ENCODE peak calls at places on chromosomes 4 and X, in five cellular contexts. One of them, this sample, is unnamed.

GRCh38 chrX:40651620-40652223 is 4.4 kb upstream of the CXorf38 start:
- DNase-seq in pancreas: peak
- DNase-seq in Peyer's patch: peak
- DNase-seq in MM.1S: peak
- DNase-seq in HCT116: peak
- DNase-seq in this sample: no peak

GRCh38 chrX:69229436-69229835 is 64.2 kb upstream of the PJA1 start:
- DNase-seq in pancreas: no peak
- DNase-seq in Peyer's patch: no peak
- DNase-seq in MM.1S: no peak
- DNase-seq in HCT116: no peak
- DNase-seq in this sample: no peak

GRCh38 chr4:24063771-24064170 is 173.9 kb upstream of the PPARGC1A start:
- DNase-seq in pancreas: no peak
- DNase-seq in Peyer's patch: no peak
- DNase-seq in MM.1S: no peak
- DNase-seq in HCT116: no peak
- DNase-seq in this sample: no peak

GRCh38 chr4:1237981-1238675 is 10.8 kb downstream of the CTBP1 start:
- DNase-seq in pancreas: no peak
- DNase-seq in Peyer's patch: no peak
- DNase-seq in MM.1S: no peak
- DNase-seq in HCT116: no peak
- DNase-seq in this sample: peak

GRCh38 chrX:133267621-133268020 is 49.5 kb upstream of the TFDP3 start:
- DNase-seq in pancreas: no peak
- DNase-seq in Peyer's patch: no peak
- DNase-seq in MM.1S: no peak
- DNase-seq in HCT116: no peak
- DNase-seq in this sample: no peak

GRCh38 chr4:75940692-75941253 is at the start of gene NAAA:
- DNase-seq in pancreas: peak
- DNase-seq in Peyer's patch: peak
- DNase-seq in MM.1S: peak
- DNase-seq in HCT116: peak
- DNase-seq in this sample: peak

GRCh38 chrX:43958529-43958928 is 14.7 kb downstream of the NDP start:
- DNase-seq in pancreas: peak
- DNase-seq in Peyer's patch: no peak
- DNase-seq in MM.1S: peak
- DNase-seq in HCT116: peak
- DNase-seq in this sample: no peak

GRCh38 chr4:30844861-30845582 is 124.9 kb downstream of the PCDH7 start:
- DNase-seq in pancreas: no peak
- DNase-seq in Peyer's patch: no peak
- DNase-seq in MM.1S: no peak
- DNase-seq in HCT116: no peak
- DNase-seq in this sample: no peak

GRCh38 chr4:31194823-31195222 is 474.7 kb downstream of the PCDH7 start:
- DNase-seq in pancreas: no peak
- DNase-seq in Peyer's patch: no peak
- DNase-seq in MM.1S: no peak
- DNase-seq in HCT116: no peak
- DNase-seq in this sample: no peak

GRCh38 chr4:61922766-61923165 is 722.6 kb downstream of the ADGRL3 start:
- DNase-seq in pancreas: no peak
- DNase-seq in Peyer's patch: no peak
- DNase-seq in MM.1S: no peak
- DNase-seq in HCT116: no peak
- DNase-seq in this sample: no peak

GRCh38 chrX:23503835-23504539 is 163.3 kb upstream of the PRDX4 start:
- DNase-seq in pancreas: peak
- DNase-seq in Peyer's patch: no peak
- DNase-seq in MM.1S: no peak
- DNase-seq in HCT116: peak
- DNase-seq in this sample: peak

GRCh38 chrX:103254171-103254824 is 657 bp downstream of the TCEAL8 start:
- DNase-seq in pancreas: peak
- DNase-seq in Peyer's patch: peak
- DNase-seq in MM.1S: peak
- DNase-seq in HCT116: peak
- DNase-seq in this sample: no peak

GRCh38 chr4:18859468-18859867 is 837.9 kb upstream of the LCORL start:
- DNase-seq in pancreas: no peak
- DNase-seq in Peyer's patch: no peak
- DNase-seq in MM.1S: no peak
- DNase-seq in HCT116: no peak
- DNase-seq in this sample: no peak

GRCh38 chr4:118776166-118776954 is 59.6 kb downstream of the SEC24D start:
- DNase-seq in pancreas: no peak
- DNase-seq in Peyer's patch: no peak
- DNase-seq in MM.1S: peak
- DNase-seq in HCT116: no peak
- DNase-seq in this sample: no peak

GRCh38 chr4:169341490-169341889 is 70.7 kb upstream of the SH3RF1 start:
- DNase-seq in pancreas: peak
- DNase-seq in Peyer's patch: no peak
- DNase-seq in MM.1S: no peak
- DNase-seq in HCT116: no peak
- DNase-seq in this sample: no peak

GRCh38 chrX:29145316-29145715 is 558.1 kb downstream of the IL1RAPL1 start:
- DNase-seq in pancreas: no peak
- DNase-seq in Peyer's patch: no peak
- DNase-seq in MM.1S: no peak
- DNase-seq in HCT116: no peak
- DNase-seq in this sample: no peak

GRCh38 chrX:68438575-68438974 is 5.3 kb upstream of the OPHN1 start:
- DNase-seq in pancreas: no peak
- DNase-seq in Peyer's patch: no peak
- DNase-seq in MM.1S: no peak
- DNase-seq in HCT116: no peak
- DNase-seq in this sample: no peak

GRCh38 chrX:31213941-31214340 is 142.1 kb upstream of the FTHL17 start:
- DNase-seq in pancreas: no peak
- DNase-seq in Peyer's patch: no peak
- DNase-seq in MM.1S: peak
- DNase-seq in HCT116: no peak
- DNase-seq in this sample: no peak

GRCh38 chrX:95076449-95076848 is 1402.4 kb downstream of the FAM133A start:
- DNase-seq in pancreas: no peak
- DNase-seq in Peyer's patch: no peak
- DNase-seq in MM.1S: peak
- DNase-seq in HCT116: no peak
- DNase-seq in this sample: no peak

GRCh38 chr4:183249854-183250253 is 70.2 kb downstream of the CLDN22 start:
- DNase-seq in pancreas: no peak
- DNase-seq in Peyer's patch: no peak
- DNase-seq in MM.1S: peak
- DNase-seq in HCT116: no peak
- DNase-seq in this sample: no peak

GRCh38 chr4:137934921-137935320 is 307.2 kb downstream of the SLC7A11 start:
- DNase-seq in pancreas: no peak
- DNase-seq in Peyer's patch: no peak
- DNase-seq in MM.1S: no peak
- DNase-seq in HCT116: no peak
- DNase-seq in this sample: no peak

GRCh38 chrX:41449615-41450014 is 2.5 kb downstream of the NYX start:
- DNase-seq in pancreas: no peak
- DNase-seq in Peyer's patch: no peak
- DNase-seq in MM.1S: peak
- DNase-seq in HCT116: no peak
- DNase-seq in this sample: no peak

GRCh38 chrX:22575161-22575845 is 302.6 kb downstream of the CBLL2 start:
- DNase-seq in pancreas: no peak
- DNase-seq in Peyer's patch: no peak
- DNase-seq in MM.1S: no peak
- DNase-seq in HCT116: no peak
- DNase-seq in this sample: no peak

GRCh38 chrX:76127341-76127740 is 45.5 kb upstream of the PBDC1 start:
- DNase-seq in pancreas: no peak
- DNase-seq in Peyer's patch: no peak
- DNase-seq in MM.1S: peak
- DNase-seq in HCT116: no peak
- DNase-seq in this sample: no peak

GRCh38 chr4:3465698-3466671 is 2.9 kb downstream of the DOK7 start:
- DNase-seq in pancreas: no peak
- DNase-seq in Peyer's patch: no peak
- DNase-seq in MM.1S: no peak
- DNase-seq in HCT116: no peak
- DNase-seq in this sample: no peak

GRCh38 chr4:37999000-37999745 is 39.0 kb downstream of the PTTG2 start:
- DNase-seq in pancreas: no peak
- DNase-seq in Peyer's patch: no peak
- DNase-seq in MM.1S: peak
- DNase-seq in HCT116: no peak
- DNase-seq in this sample: no peak

GRCh38 chrX:40016702-40017101 is 81.1 kb downstream of the BCOR start:
- DNase-seq in pancreas: no peak
- DNase-seq in Peyer's patch: no peak
- DNase-seq in MM.1S: no peak
- DNase-seq in HCT116: no peak
- DNase-seq in this sample: no peak

GRCh38 chr4:147110968-147111367 is 165.3 kb upstream of the TTC29 start:
- DNase-seq in pancreas: no peak
- DNase-seq in Peyer's patch: no peak
- DNase-seq in MM.1S: no peak
- DNase-seq in HCT116: no peak
- DNase-seq in this sample: no peak

GRCh38 chr4:6723851-6724250 is 7.9 kb downstream of the BLOC1S4 start:
- DNase-seq in pancreas: no peak
- DNase-seq in Peyer's patch: no peak
- DNase-seq in MM.1S: no peak
- DNase-seq in HCT116: no peak
- DNase-seq in this sample: no peak

GRCh38 chr4:133759428-133759827 is 442.2 kb downstream of the PABPC4L start:
- DNase-seq in pancreas: no peak
- DNase-seq in Peyer's patch: no peak
- DNase-seq in MM.1S: no peak
- DNase-seq in HCT116: no peak
- DNase-seq in this sample: no peak

GRCh38 chrX:47501226-47502071 is 18.4 kb upstream of the ZNF41 start:
- DNase-seq in pancreas: no peak
- DNase-seq in Peyer's patch: no peak
- DNase-seq in MM.1S: peak
- DNase-seq in HCT116: no peak
- DNase-seq in this sample: no peak

GRCh38 chr4:38366451-38366850 is 297.5 kb upstream of the KLF3 start:
- DNase-seq in pancreas: no peak
- DNase-seq in Peyer's patch: no peak
- DNase-seq in MM.1S: no peak
- DNase-seq in HCT116: no peak
- DNase-seq in this sample: peak

GRCh38 chrX:38112566-38112965 is 106.2 kb downstream of the SYTL5 start:
- DNase-seq in pancreas: no peak
- DNase-seq in Peyer's patch: no peak
- DNase-seq in MM.1S: peak
- DNase-seq in HCT116: no peak
- DNase-seq in this sample: no peak

GRCh38 chrX:98731821-98732220 is 1678.3 kb downstream of the PCDH19 start:
- DNase-seq in pancreas: no peak
- DNase-seq in Peyer's patch: no peak
- DNase-seq in MM.1S: no peak
- DNase-seq in HCT116: no peak
- DNase-seq in this sample: no peak

GRCh38 chrX:69238153-69238959 is 73.1 kb upstream of the PJA1 start:
- DNase-seq in pancreas: no peak
- DNase-seq in Peyer's patch: no peak
- DNase-seq in MM.1S: no peak
- DNase-seq in HCT116: no peak
- DNase-seq in this sample: no peak

GRCh38 chr4:108372678-108373077 is 203.9 kb upstream of the LEF1 start:
- DNase-seq in pancreas: no peak
- DNase-seq in Peyer's patch: no peak
- DNase-seq in MM.1S: peak
- DNase-seq in HCT116: no peak
- DNase-seq in this sample: no peak

GRCh38 chr4:3862640-3863420 is 96.6 kb downstream of the ADRA2C start:
- DNase-seq in pancreas: no peak
- DNase-seq in Peyer's patch: no peak
- DNase-seq in MM.1S: no peak
- DNase-seq in HCT116: no peak
- DNase-seq in this sample: no peak

GRCh38 chrX:129717902-129718301 is 20.9 kb upstream of the XPNPEP2 start:
- DNase-seq in pancreas: no peak
- DNase-seq in Peyer's patch: no peak
- DNase-seq in MM.1S: no peak
- DNase-seq in HCT116: no peak
- DNase-seq in this sample: peak
- H3K27ac ChIP-seq in pancreas: no peak
- H3K27ac ChIP-seq in Peyer's patch: no peak
- H3K27ac ChIP-seq in MM.1S: no peak
- H3K27ac ChIP-seq in HCT116: no peak
- H3K27ac ChIP-seq in this sample: no peak

DNA sequence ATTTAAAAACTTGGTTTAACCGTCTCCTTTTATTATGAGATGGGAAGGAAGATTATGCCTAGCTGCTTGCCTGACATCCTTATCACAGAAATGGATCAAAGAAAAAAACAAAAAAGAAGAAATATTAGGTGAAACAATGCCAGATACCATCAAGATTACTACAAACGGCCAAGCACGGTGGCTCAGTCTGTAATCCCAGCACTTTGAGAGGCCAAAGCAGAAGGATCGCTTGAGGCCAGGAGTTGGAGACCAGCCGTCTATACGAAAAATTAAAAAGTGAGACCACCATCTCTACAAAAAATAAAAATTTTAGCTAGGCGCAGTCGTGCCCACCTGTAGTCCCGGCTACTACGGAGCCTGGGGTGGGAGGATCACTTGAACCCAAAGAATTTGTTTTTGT is 2.3 kb downstream of the FRYL start:
- DNase-seq in pancreas: no peak
- DNase-seq in Peyer's patch: no peak
- DNase-seq in MM.1S: no peak
- DNase-seq in HCT116: no peak
- DNase-seq in this sample: no peak
- H3K27ac ChIP-seq in pancreas: no peak
- H3K27ac ChIP-seq in Peyer's patch: no peak
- H3K27ac ChIP-seq in MM.1S: no peak
- H3K27ac ChIP-seq in HCT116: no peak
- H3K27ac ChIP-seq in this sample: no peak

DNA sequence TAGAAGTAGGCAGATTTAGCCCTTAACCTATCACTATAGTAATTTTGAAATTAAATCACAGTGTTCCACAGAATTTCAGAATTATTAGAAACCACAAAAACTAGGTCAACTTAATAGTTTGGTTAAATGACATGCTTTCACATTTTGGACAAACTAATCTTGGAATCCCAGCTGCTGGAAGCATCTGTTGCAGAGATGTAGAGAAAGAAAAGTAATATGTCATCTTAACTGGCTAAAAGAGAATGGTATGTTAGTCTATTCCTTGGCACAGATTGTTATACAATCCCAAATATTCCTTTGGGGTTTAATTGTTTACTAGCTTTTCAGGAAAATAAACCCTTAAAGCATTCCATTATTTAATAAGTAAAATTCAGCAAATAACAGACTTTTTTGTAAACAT is 519.9 kb downstream of the IL15 start:
- DNase-seq in pancreas: no peak
- DNase-seq in Peyer's patch: no peak
- DNase-seq in MM.1S: no peak
- DNase-seq in HCT116: no peak
- DNase-seq in this sample: no peak
- H3K27ac ChIP-seq in pancreas: no peak
- H3K27ac ChIP-seq in Peyer's patch: no peak
- H3K27ac ChIP-seq in MM.1S: no peak
- H3K27ac ChIP-seq in HCT116: no peak
- H3K27ac ChIP-seq in this sample: no peak

GRCh38 chr4:140046573-140046972 is 107.4 kb downstream of the MAML3 start:
- DNase-seq in pancreas: no peak
- DNase-seq in Peyer's patch: no peak
- DNase-seq in MM.1S: no peak
- DNase-seq in HCT116: no peak
- DNase-seq in this sample: no peak
- H3K27ac ChIP-seq in pancreas: no peak
- H3K27ac ChIP-seq in Peyer's patch: no peak
- H3K27ac ChIP-seq in MM.1S: no peak
- H3K27ac ChIP-seq in HCT116: no peak
- H3K27ac ChIP-seq in this sample: peak